ENCODE peak calls at places on chromosome 4, in nine cellular contexts. T is neural progenitor cell; O is HL-60; M is suprapubic skin; L is CD8-positive, alpha-beta T cell; I is PC-9; U is CD8-positive, alpha-beta memory T cell; R is cardiac muscle cell; V is colonic mucosa. B is an unnamed sample.

GRCh38 chr4:11605597-11605996 is 176.9 kb upstream of the HS3ST1 start:
- DNase-seq in T (no peak), O (no peak), M (no peak), L (no peak), I (no peak), U (no peak), R (peak; percentile 38), V (no peak), B (no peak)

GRCh38 chr4:41120297-41121217 is 93.8 kb downstream of the APBB2 start:
- DNase-seq in T (no peak), O (peak; percentile 33), M (peak; percentile 70), L (no peak), I (no peak), U (no peak), R (peak; percentile 92), V (no peak), B (peak; percentile 34)

GRCh38 chr4:20638825-20639224 is 61.4 kb upstream of the PACRGL start:
- DNase-seq in T (no peak), O (no peak), M (no peak), L (no peak), I (no peak), U (no peak), R (no peak), V (no peak), B (no peak)

GRCh38 chr4:153109296-153109868 is 94.9 kb upstream of the TRIM2 start:
- DNase-seq in T (no peak), O (no peak), M (no peak), L (no peak), I (no peak), U (no peak), R (no peak), V (no peak), B (no peak)

GRCh38 chr4:1464581-1465171 is 58.4 kb upstream of the NKX1-1 start:
- DNase-seq in T (no peak), O (no peak), M (no peak), L (no peak), I (no peak), U (no peak), R (no peak), V (no peak), B (no peak)

GRCh38 chr4:20684852-20685763 is 15.2 kb upstream of the PACRGL start:
- DNase-seq in T (peak; percentile 35), O (no peak), M (no peak), L (no peak), I (no peak), U (no peak), R (peak; percentile 49), V (no peak), B (no peak)

GRCh38 chr4:66298596-66298995 is 628.3 kb upstream of the EPHA5 start:
- DNase-seq in T (no peak), O (no peak), M (no peak), L (no peak), I (no peak), U (no peak), R (no peak), V (no peak), B (no peak)

GRCh38 chr4:56731857-56732256 is 50.8 kb upstream of the HOPX start:
- DNase-seq in T (no peak), O (peak; percentile 37), M (peak; percentile 69), L (no peak), I (no peak), U (no peak), R (no peak), V (peak; percentile 23), B (no peak)

GRCh38 chr4:124711469-124712416 is 789 bp downstream of the ANKRD50 start:
- DNase-seq in T (peak; percentile 82), O (peak; percentile 78), M (peak; percentile 79), L (no peak), I (peak; percentile 65), U (peak; percentile 8), R (peak; percentile 81), V (peak; percentile 75), B (peak; percentile 67)

GRCh38 chr4:22115262-22115661 is 166.7 kb upstream of the KCNIP4 start:
- DNase-seq in T (no peak), O (no peak), M (no peak), L (no peak), I (no peak), U (no peak), R (no peak), V (no peak), B (no peak)

GRCh38 chr4:183602444-183603102 is 56.4 kb downstream of the RWDD4 start:
- DNase-seq in T (no peak), O (no peak), M (no peak), L (no peak), I (no peak), U (no peak), R (peak; percentile 37), V (no peak), B (no peak)

GRCh38 chr4:86223472-86223871 is 136.4 kb downstream of the MAPK10 start:
- DNase-seq in T (peak; percentile 31), O (peak; percentile 26), M (no peak), L (no peak), I (no peak), U (no peak), R (peak; percentile 67), V (no peak), B (no peak)

GRCh38 chr4:185548587-185548986 is 13.3 kb upstream of the PDLIM3 start:
- DNase-seq in T (no peak), O (no peak), M (no peak), L (no peak), I (no peak), U (no peak), R (no peak), V (no peak), B (no peak)

GRCh38 chr4:165355900-165356300 is 22.9 kb upstream of the CPE start:
- DNase-seq in T (peak; percentile 78), O (no peak), M (no peak), L (no peak), I (no peak), U (no peak), R (peak; percentile 58), V (no peak), B (peak; percentile 24)

GRCh38 chr4:7630559-7631287 is 196.0 kb upstream of the PSAPL1 start:
- DNase-seq in T (no peak), O (no peak), M (no peak), L (no peak), I (no peak), U (no peak), R (peak; percentile 69), V (no peak), B (peak; percentile 44)

GRCh38 chr4:76282941-76283689 is 23.4 kb upstream of the STBD1 start:
- DNase-seq in T (no peak), O (no peak), M (no peak), L (no peak), I (no peak), U (no peak), R (no peak), V (no peak), B (no peak)
- H3K27ac ChIP-seq in T (no peak overlapping the region), O (no peak overlapping the region), M (no peak overlapping the region), L (no peak overlapping the region), I (no peak overlapping the region), U (no peak overlapping the region), R (no peak overlapping the region), V (peak overlapping the region; percentile 24), B (no peak overlapping the region)

GRCh38 chr4:3389879-3390840 is 51.6 kb upstream of the HGFAC start:
- DNase-seq in T (peak; percentile 67), O (no peak), M (peak; percentile 63), L (no peak), I (no peak), U (no peak), R (no peak), V (no peak), B (no peak)
- H3K27ac ChIP-seq in T (no peak overlapping the region), O (peak overlapping the region; percentile 74), M (no peak overlapping the region), L (no peak overlapping the region), I (no peak overlapping the region), U (no peak overlapping the region), R (no peak overlapping the region), V (no peak overlapping the region), B (peak overlapping the region; percentile 90)

GRCh38 chr4:38668203-38668602 is 4.2 kb downstream of the KLF3 start:
- DNase-seq in T (no peak), O (no peak), M (no peak), L (no peak), I (no peak), U (no peak), R (no peak), V (no peak), B (no peak)
- H3K27ac ChIP-seq in T (peak overlapping the region; percentile 97), O (peak overlapping the region; percentile 0), M (peak overlapping the region; percentile 100), L (peak overlapping the region; percentile 12), I (peak overlapping the region; percentile 96), U (peak overlapping the region; percentile 79), R (no peak overlapping the region), V (peak overlapping the region; percentile 98), B (no peak overlapping the region)

GRCh38 chr4:39255916-39256315 is 73.6 kb downstream of the WDR19 start:
- DNase-seq in T (no peak), O (no peak), M (no peak), L (no peak), I (no peak), U (no peak), R (peak; percentile 33), V (no peak), B (no peak)
- H3K27ac ChIP-seq in T (no peak overlapping the region), O (no peak overlapping the region), M (no peak overlapping the region), L (no peak overlapping the region), I (no peak overlapping the region), U (no peak overlapping the region), R (no peak overlapping the region), V (no peak overlapping the region), B (no peak overlapping the region)

DNA sequence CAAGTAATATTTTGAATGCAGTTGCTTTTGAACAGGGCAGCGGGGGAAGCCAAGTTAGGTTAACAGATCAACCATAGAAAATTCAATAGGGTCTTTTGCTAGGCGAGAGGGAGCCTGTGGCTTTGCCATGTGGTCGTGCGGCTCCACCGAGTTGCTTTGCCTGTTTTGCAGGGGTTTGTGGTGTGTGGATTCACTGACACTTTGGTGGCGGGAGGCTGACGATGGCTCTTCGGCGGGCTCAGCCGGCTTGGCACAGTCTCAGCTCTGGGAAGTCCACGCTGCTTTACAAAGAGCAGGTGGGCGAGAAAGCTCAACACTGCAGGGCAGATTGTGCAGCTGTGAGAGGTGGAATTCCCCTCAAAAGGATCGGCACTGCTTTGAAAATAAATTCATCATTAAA is 201.6 kb upstream of the LEF1 start:
- DNase-seq in T (peak; percentile 45), O (no peak), M (no peak), L (peak; percentile 18), I (no peak), U (no peak), R (no peak), V (no peak), B (no peak)
- H3K27ac ChIP-seq in T (peak overlapping the region; percentile 76), O (no peak overlapping the region), M (no peak overlapping the region), L (peak overlapping the region; percentile 14), I (no peak overlapping the region), U (no peak overlapping the region), R (no peak overlapping the region), V (no peak overlapping the region), B (no peak overlapping the region)

B was measured in caudate nucleus.